ENCODE peak calls at places on chromosome 11, in ten cellular contexts. M is Daoy, G is SJCRH30, J is sigmoid colon, I is NCI-H345, D is hippocampal formation, X is brain microvascular endothelial cell, B is PC-3, Z is iris pigment epithelial cell, E is HFFc6. W is an unnamed sample.

GRCh38 chr11:11468919-11469318 is 115.9 kb upstream of the CSNK2A3 start:
- DNase-seq in X (peak), I (no peak), E (peak), J (no peak), M (peak), D (no peak), Z (no peak), B (no peak), G (no peak), W (no peak)

GRCh38 chr11:43866969-43867368 is 13.7 kb upstream of the ALKBH3 start:
- DNase-seq in G (no peak), E (no peak), M (no peak), Z (no peak), J (no peak), I (no peak), X (no peak), B (no peak), D (no peak), W (no peak)

GRCh38 chr11:78810489-78811090 is 235.9 kb upstream of the NARS2 start:
- DNase-seq in I (no peak), D (no peak), X (no peak), J (peak), B (no peak), M (no peak), G (no peak), E (no peak), Z (no peak), W (no peak)

GRCh38 chr11:67178421-67178820 is 59.4 kb downstream of the KDM2A start:
- DNase-seq in G (no peak), J (no peak), B (no peak), E (peak), M (no peak), D (no peak), Z (no peak), X (no peak), I (no peak), W (no peak)

GRCh38 chr11:75468534-75469340 is 35.7 kb upstream of the KLHL35 start:
- DNase-seq in I (no peak), G (peak), E (no peak), Z (peak), M (peak), J (peak), B (no peak), D (no peak), X (peak), W (no peak)

GRCh38 chr11:74570266-74571061 is 21.9 kb upstream of the POLD3 start:
- DNase-seq in I (peak), M (peak), J (no peak), X (peak), G (peak), D (no peak), E (peak), Z (peak), B (peak), W (no peak)

GRCh38 chr11:118012083-118012669 is 26.0 kb downstream of the IL10RA start:
- DNase-seq in Z (peak), J (no peak), I (no peak), B (peak), M (peak), D (no peak), G (no peak), E (peak), X (no peak), W (no peak)

GRCh38 chr11:131356201-131356600 is 14.2 kb upstream of the NTM start:
- DNase-seq in Z (peak), X (peak), I (no peak), J (no peak), G (peak), M (peak), D (no peak), B (no peak), E (peak), W (no peak)

GRCh38 chr11:118870396-118871343 is 13.0 kb upstream of the CXCR5 start:
- DNase-seq in J (peak), E (no peak), I (no peak), B (no peak), D (peak), Z (peak), M (no peak), X (no peak), G (peak), W (no peak)

GRCh38 chr11:104594228-104594958 is 303.9 kb downstream of the CASP12 start:
- DNase-seq in I (no peak), X (peak), D (no peak), J (no peak), B (peak), Z (peak), E (no peak), M (no peak), G (no peak), W (no peak)

GRCh38 chr11:59429924-59430516 is 3.8 kb upstream of the OR5A2 start:
- DNase-seq in D (no peak), Z (peak), M (peak), B (peak), J (no peak), E (peak), I (peak), G (peak), X (peak), W (no peak)

GRCh38 chr11:67378544-67378943 is 5.1 kb upstream of the CLCF1 start:
- DNase-seq in M (no peak), J (no peak), B (no peak), G (no peak), E (no peak), Z (no peak), I (no peak), X (no peak), D (no peak), W (no peak)

GRCh38 chr11:4830909-4831308 is 9.8 kb downstream of the OR51F2 start:
- DNase-seq in I (no peak), D (no peak), X (no peak), M (no peak), E (no peak), G (no peak), B (no peak), J (no peak), Z (no peak), W (no peak)

GRCh38 chr11:68470304-68470811 is 9.8 kb downstream of the PPP6R3 start:
- DNase-seq in B (no peak), X (no peak), M (no peak), J (no peak), I (peak), E (no peak), G (no peak), Z (no peak), D (no peak), W (no peak)

GRCh38 chr11:33761471-33761870 is 12.8 kb downstream of the FBXO3 start:
- DNase-seq in E (no peak), I (no peak), J (no peak), D (no peak), X (no peak), M (no peak), Z (no peak), G (no peak), B (no peak), W (no peak)

GRCh38 chr11:78138694-78139421 is 568 bp downstream of the ALG8 start:
- DNase-seq in I (no peak), X (peak), M (peak), E (peak), J (no peak), B (peak), D (no peak), G (no peak), Z (peak), W (no peak)

GRCh38 chr11:78419327-78419726 is 1.7 kb upstream of the GAB2 start:
- DNase-seq in J (peak), D (no peak), M (peak), X (peak), Z (peak), B (peak), E (peak), G (peak), I (peak), W (no peak)

GRCh38 chr11:17020831-17021230 is 6.6 kb upstream of the PLEKHA7 start:
- DNase-seq in D (no peak), B (no peak), E (no peak), J (no peak), I (no peak), M (peak), G (no peak), X (no peak), Z (peak), W (no peak)

GRCh38 chr11:107040447-107041444 is 22.5 kb upstream of the GUCY1A2 start:
- DNase-seq in I (no peak), J (no peak), B (peak), D (no peak), Z (peak), X (peak), M (peak), G (no peak), E (peak), W (no peak)